ENCODE peak calls at places on chromosomes 12 and 14, in four cellular contexts. E, B, D and I are unnamed samples.

GRCh38 chr14:67680941-67681340 is 6.5 kb upstream of the VTI1B start:
- DNase-seq in E (no peak), B (no peak), D (no peak), I (no peak)

GRCh38 chr14:76516884-76517283 is 140.9 kb downstream of the ESRRB start:
- DNase-seq in E (no peak), B (no peak), D (no peak), I (no peak)

GRCh38 chr12:56307221-56307965 is 7.3 kb upstream of the CS start:
- DNase-seq in E (no peak), B (no peak), D (no peak), I (no peak)

GRCh38 chr12:113655919-113656318 is 184.2 kb upstream of the LHX5 start:
- DNase-seq in E (no peak), B (no peak), D (no peak), I (no peak)

GRCh38 chr12:122793685-122794106 is 19.3 kb downstream of the CCDC62 start:
- DNase-seq in E (no peak), B (no peak), D (no peak), I (no peak)

GRCh38 chr14:30223966-30224365 is 296.3 kb upstream of the PRKD1 start:
- DNase-seq in E (no peak), B (no peak), D (no peak), I (no peak)

GRCh38 chr12:127893875-127894635 is 372.9 kb upstream of the TMEM132C start:
- DNase-seq in E (no peak), B (no peak), D (no peak), I (no peak)

GRCh38 chr14:35534130-35534883 is at the start of gene INSM2:
- DNase-seq in E (no peak), B (no peak), D (no peak), I (no peak)

GRCh38 chr12:67842124-67842523 is 147.1 kb upstream of the IFNG-AS1 start:
- DNase-seq in E (no peak), B (no peak), D (no peak), I (no peak)

GRCh38 chr14:54291491-54292191 is 105.2 kb upstream of the CDKN3 start:
- DNase-seq in E (no peak), B (no peak), D (no peak), I (no peak)

GRCh38 chr14:88422036-88422435 is 36.6 kb downstream of the SPATA7 start:
- DNase-seq in E (no peak), B (no peak), D (no peak), I (no peak)

GRCh38 chr14:50607181-50607580 is 47.2 kb downstream of the ATL1 start:
- DNase-seq in E (no peak), B (no peak), D (no peak), I (no peak)

GRCh38 chr12:49094104-49094948 is at the start of gene DHH:
- DNase-seq in E (no peak), B (no peak), D (peak), I (no peak)

GRCh38 chr12:22416831-22417230 is 82.3 kb upstream of the ST8SIA1 start:
- DNase-seq in E (no peak), B (no peak), D (no peak), I (no peak)

GRCh38 chr14:81219821-81220487 is 805 bp downstream of the GTF2A1 start:
- DNase-seq in E (no peak), B (peak), D (no peak), I (no peak)

GRCh38 chr14:20332386-20332945 is 613 bp downstream of the CCNB1IP1 start:
- DNase-seq in E (no peak), B (no peak), D (no peak), I (no peak)

GRCh38 chr14:104434214-104435076 is 145.1 kb upstream of the C14orf180 start:
- DNase-seq in E (peak), B (no peak), D (peak), I (no peak)

GRCh38 chr14:23164250-23164649 is 19.2 kb downstream of the SLC7A8 start:
- DNase-seq in E (no peak), B (no peak), D (no peak), I (no peak)

GRCh38 chr14:84410344-84410743 is 1119.6 kb upstream of the FLRT2 start:
- DNase-seq in E (no peak), B (no peak), D (no peak), I (no peak)

GRCh38 chr14:104702106-104702505 is 12.7 kb downstream of the INF2 start:
- DNase-seq in E (no peak), B (no peak), D (no peak), I (no peak)

GRCh38 chr12:67651380-67651695 is 2.8 kb downstream of the DYRK2 start:
- DNase-seq in E (no peak), B (no peak), D (no peak), I (no peak)

GRCh38 chr12:53145383-53145782 is 35.1 kb upstream of the ZNF740 start:
- DNase-seq in E (no peak), B (no peak), D (no peak), I (no peak)

GRCh38 chr12:45259732-45260480 is 44.0 kb downstream of the ANO6 start:
- DNase-seq in E (no peak), B (no peak), D (no peak), I (no peak)

GRCh38 chr12:89384050-89384749 is 31.9 kb upstream of the DUSP6 start:
- DNase-seq in E (peak), B (no peak), D (peak), I (no peak)

GRCh38 chr12:57735952-57736742 is 2.4 kb downstream of the AGAP2 start:
- DNase-seq in E (no peak), B (no peak), D (peak), I (no peak)

GRCh38 chr12:120711411-120711810 is 1.2 kb downstream of the UNC119B start:
- DNase-seq in E (no peak), B (no peak), D (no peak), I (no peak)

GRCh38 chr14:95301527-95302187 is 18.1 kb downstream of the CLMN start:
- DNase-seq in E (no peak), B (no peak), D (no peak), I (no peak)

GRCh38 chr12:38508246-38508645 is 191.7 kb downstream of the ALG10B start:
- DNase-seq in E (no peak), B (no peak), D (no peak), I (no peak)

GRCh38 chr12:104064842-104065441 is 611 bp downstream of the HCFC2 start:
- DNase-seq in E (peak), B (no peak), D (peak), I (no peak)

GRCh38 chr14:102723650-102724049 is 53.6 kb upstream of the TRAF3 start:
- DNase-seq in E (no peak), B (no peak), D (peak), I (no peak)

GRCh38 chr14:34833545-34834523 is 41.3 kb downstream of the BAZ1A start:
- DNase-seq in E (no peak), B (no peak), D (no peak), I (no peak)

GRCh38 chr14:65333926-65334687 is 78.4 kb upstream of the FUT8 start:
- DNase-seq in E (peak), B (no peak), D (no peak), I (no peak)

GRCh38 chr14:42214981-42215491 is 608.4 kb downstream of the LRFN5 start:
- DNase-seq in E (no peak), B (no peak), D (no peak), I (no peak)

GRCh38 chr12:6383572-6384498 is at the start of gene LTBR:
- DNase-seq in E (peak), B (no peak), D (peak), I (peak)

GRCh38 chr14:45227566-45227965 is 25.4 kb downstream of the MIS18BP1 start:
- DNase-seq in E (no peak), B (no peak), D (no peak), I (no peak)

GRCh38 chr12:4857472-4858291 is 52.0 kb upstream of the KCNA1 start:
- DNase-seq in E (peak), B (peak), D (peak), I (no peak)

GRCh38 chr12:95731519-95731958 is 59.0 kb downstream of the NTN4 start:
- DNase-seq in E (no peak), B (no peak), D (no peak), I (no peak)

GRCh38 chr12:113582521-113583218 is 111.0 kb upstream of the LHX5 start:
- DNase-seq in E (no peak), B (no peak), D (no peak), I (no peak)